ENCODE peak calls at places on chromosomes 7 and 10, in four cellular contexts. Q is mammary epithelial cell, L is cardiac muscle cell, T is left ventricle myocardium inferior. X is an unnamed sample.

GRCh38 chr7:82445226-82445625 is 1.6 kb upstream of the CACNA2D1 start:
- DNase-seq in Q (no peak), L (no peak), T (no peak), X (peak)

GRCh38 chr10:132364594-132364970 is 32.4 kb upstream of the PWWP2B start:
- DNase-seq in Q (no peak), L (no peak), T (no peak), X (no peak)

GRCh38 chr10:68153473-68154210 is 44.4 kb downstream of the MYPN start:
- DNase-seq in Q (peak), L (peak), T (no peak), X (peak)

GRCh38 chr10:1297566-1298301 is 241.5 kb downstream of the WDR37 start:
- DNase-seq in Q (no peak), L (peak), T (no peak), X (peak)

GRCh38 chr7:48109848-48110663 is 21.0 kb downstream of the UPP1 start:
- DNase-seq in Q (peak), L (peak), T (peak), X (peak)

GRCh38 chr7:46781901-46782439 is 799.9 kb downstream of the TNS3 start:
- DNase-seq in Q (no peak), L (no peak), T (no peak), X (no peak)

GRCh38 chr7:1065263-1066260 is 21.2 kb downstream of the GPR146 start:
- DNase-seq in Q (peak), L (peak), T (peak), X (peak)

GRCh38 chr7:22430457-22430856 is 69.5 kb downstream of the STEAP1B start:
- DNase-seq in Q (peak), L (no peak), T (no peak), X (no peak)

GRCh38 chr7:80629023-80629422 is 9.4 kb upstream of the CD36 start:
- DNase-seq in Q (no peak), L (no peak), T (no peak), X (no peak)

GRCh38 chr10:91219371-91220193 is 881 bp upstream of the PCGF5 start:
- DNase-seq in Q (no peak), L (no peak), T (no peak), X (no peak)

GRCh38 chr10:132849546-132850031 is 63.6 kb upstream of the NKX6-2 start:
- DNase-seq in Q (no peak), L (no peak), T (no peak), X (peak)

GRCh38 chr7:101164071-101164840 is 1.1 kb downstream of the VGF start:
- DNase-seq in Q (peak), L (peak), T (no peak), X (peak)

GRCh38 chr10:27537812-27538211 is 33.7 kb downstream of the RAB18 start:
- DNase-seq in Q (no peak), L (no peak), T (no peak), X (no peak)

GRCh38 chr7:73426016-73426415 is 7.6 kb upstream of the FZD9 start:
- DNase-seq in Q (no peak), L (no peak), T (no peak), X (no peak)

GRCh38 chr7:674454-675410 is 51.8 kb upstream of the DNAAF5 start:
- DNase-seq in Q (peak), L (no peak), T (no peak), X (no peak)

GRCh38 chr7:44959956-44960640 is 18.7 kb downstream of the MYO1G start:
- DNase-seq in Q (no peak), L (no peak), T (no peak), X (peak)

GRCh38 chr10:71014021-71014782 is 125.8 kb upstream of the PCBD1 start:
- DNase-seq in Q (no peak), L (no peak), T (peak), X (no peak)

GRCh38 chr7:78326189-78326588 is 527.6 kb downstream of the PHTF2 start:
- DNase-seq in Q (peak), L (no peak), T (no peak), X (no peak)

GRCh38 chr10:127881262-127881661 is 11.5 kb downstream of the CLRN3 start:
- DNase-seq in Q (no peak), L (no peak), T (no peak), X (no peak)

GRCh38 chr7:17680943-17681351 is 259.3 kb downstream of the SNX13 start:
- DNase-seq in Q (peak), L (peak), T (no peak), X (no peak)

GRCh38 chr10:101901340-101901739 is 57.7 kb upstream of the KCNIP2 start:
- DNase-seq in Q (no peak), L (no peak), T (no peak), X (peak)

GRCh38 chr7:70392870-70393269 is 739.1 kb upstream of the GALNT17 start:
- DNase-seq in Q (no peak), L (no peak), T (no peak), X (peak)
- H3K4me3 ChIP-seq in Q (no peak), L (no peak), T (no peak), X (no peak)

GRCh38 chr10:24118246-24118645 is 90.7 kb upstream of the KIAA1217 start:
- DNase-seq in Q (no peak), L (peak), T (no peak), X (no peak)
- H3K4me3 ChIP-seq in Q (no peak), L (no peak), T (peak), X (no peak)

GRCh38 chr10:110873951-110874350 is 2.2 kb downstream of the PDCD4 start:
- DNase-seq in Q (no peak), L (no peak), T (no peak), X (no peak)

GRCh38 chr10:110872145-110872983 is 636 bp downstream of the PDCD4 start:
- DNase-seq in Q (peak), L (peak), T (peak), X (peak)

GRCh38 chr10:110870823-110871235 is 899 bp upstream of the PDCD4 start:
- DNase-seq in Q (no peak), L (no peak), T (no peak), X (no peak)

GRCh38 chr10:110871236-110872084 is at the start of gene PDCD4:
- DNase-seq in Q (peak), L (peak), T (peak), X (peak)

GRCh38 chr10:110872984-110873569 is 1.3 kb downstream of the PDCD4 start:
- DNase-seq in Q (no peak), L (no peak), T (no peak), X (no peak)
- H3K4me3 ChIP-seq in Q (peak), L (peak), T (peak), X (peak)

DNA sequence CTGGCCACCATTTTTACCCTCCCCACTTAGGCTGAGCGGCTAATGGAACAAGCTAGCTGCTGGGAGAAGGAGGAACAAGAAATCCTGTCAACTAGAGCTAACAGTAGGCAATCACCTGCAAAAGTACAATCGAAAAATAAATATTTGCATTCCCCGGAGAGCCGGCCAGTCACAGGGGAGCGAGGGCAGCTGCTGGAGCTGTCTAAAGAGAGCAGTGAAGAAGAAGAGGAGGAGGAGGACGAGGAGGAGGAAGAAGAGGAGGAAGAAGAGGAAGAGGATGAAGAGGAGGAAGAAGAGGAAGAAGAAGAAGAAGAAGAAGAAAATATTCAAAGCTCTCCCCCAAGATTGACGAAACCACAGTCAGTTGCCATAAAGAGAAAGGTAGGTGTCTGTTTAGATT is 89.6 kb upstream of the SAMD8 start:
- DNase-seq in Q (no peak), L (no peak), T (no peak), X (no peak)
- H3K4me3 ChIP-seq in Q (no peak), L (no peak), T (no peak), X (no peak)

DNA sequence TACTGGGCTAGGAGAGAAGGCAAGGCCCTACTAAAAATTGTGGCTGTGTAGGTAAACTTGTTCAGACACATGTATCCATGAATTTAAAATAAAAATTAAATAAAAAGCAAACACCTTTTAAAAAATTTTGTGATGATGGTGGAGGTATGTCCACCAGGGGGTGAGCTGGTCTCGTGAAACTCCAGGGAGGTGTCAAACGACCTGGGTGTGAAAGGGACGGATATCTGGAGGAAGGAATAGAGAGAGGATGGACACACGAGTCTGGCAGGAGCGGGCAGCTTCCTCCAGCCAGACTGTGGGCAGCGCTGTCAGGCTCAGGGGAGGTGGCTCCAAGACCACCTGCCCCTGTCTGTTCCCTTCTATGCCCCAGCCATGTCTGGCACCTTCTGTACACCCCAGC is 34.8 kb upstream of the DMBT1 start:
- DNase-seq in Q (no peak), L (peak), T (no peak), X (peak)
- H3K4me3 ChIP-seq in Q (no peak), L (no peak), T (no peak), X (no peak)

GRCh38 chr7:19709249-19709578 is 377 bp upstream of the POLR1F start:
- DNase-seq in Q (no peak), L (no peak), T (no peak), X (no peak)
- H3K4me3 ChIP-seq in Q (no peak), L (no peak), T (peak), X (no peak)

DNA sequence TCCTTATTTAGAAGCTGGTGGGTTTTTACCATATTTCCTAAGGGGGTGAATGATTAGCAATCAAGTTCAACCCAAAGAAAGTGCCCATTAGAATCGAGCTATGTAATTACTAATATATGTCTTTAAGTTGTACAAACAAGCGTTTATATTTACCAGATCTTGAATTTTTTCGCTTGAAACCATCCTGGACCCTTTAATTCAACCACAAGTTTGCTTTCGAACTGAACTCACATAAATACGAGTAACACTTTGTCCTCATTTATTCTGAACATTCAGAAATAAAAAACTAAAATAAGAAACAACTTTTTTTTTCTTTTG is 1.5 kb downstream of the SRI start:
- DNase-seq in Q (no peak), L (no peak), T (no peak), X (no peak)
- H3K4me3 ChIP-seq in Q (peak), L (peak), T (peak), X (no peak)

DNA sequence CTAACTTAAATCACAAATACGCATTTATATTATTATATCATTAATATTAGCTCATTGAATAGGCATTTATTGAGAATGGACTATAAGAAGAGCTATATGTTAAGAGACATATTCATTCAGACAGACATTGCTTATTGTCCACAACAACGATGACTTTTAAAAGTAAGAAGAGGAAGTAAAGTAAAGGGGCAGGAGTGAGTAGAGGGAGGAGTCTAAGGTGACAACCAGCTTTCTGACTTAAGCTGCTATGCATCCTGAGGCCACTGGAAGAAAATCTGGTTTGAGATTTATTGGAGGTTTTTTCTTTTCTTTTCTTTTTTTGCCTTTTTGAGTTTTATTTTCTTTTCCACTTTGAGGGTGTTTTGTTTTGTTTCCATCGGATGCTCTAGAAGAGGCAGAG is 723.5 kb downstream of the GRM8 start:
- DNase-seq in Q (no peak), L (no peak), T (no peak), X (no peak)
- H3K4me3 ChIP-seq in Q (no peak), L (no peak), T (no peak), X (no peak)

GRCh38 chr10:5442056-5442989 is 30.0 kb downstream of the NET1 start:
- DNase-seq in Q (peak), L (peak), T (no peak), X (no peak)
- H3K4me3 ChIP-seq in Q (no peak), L (no peak), T (no peak), X (no peak)

DNA sequence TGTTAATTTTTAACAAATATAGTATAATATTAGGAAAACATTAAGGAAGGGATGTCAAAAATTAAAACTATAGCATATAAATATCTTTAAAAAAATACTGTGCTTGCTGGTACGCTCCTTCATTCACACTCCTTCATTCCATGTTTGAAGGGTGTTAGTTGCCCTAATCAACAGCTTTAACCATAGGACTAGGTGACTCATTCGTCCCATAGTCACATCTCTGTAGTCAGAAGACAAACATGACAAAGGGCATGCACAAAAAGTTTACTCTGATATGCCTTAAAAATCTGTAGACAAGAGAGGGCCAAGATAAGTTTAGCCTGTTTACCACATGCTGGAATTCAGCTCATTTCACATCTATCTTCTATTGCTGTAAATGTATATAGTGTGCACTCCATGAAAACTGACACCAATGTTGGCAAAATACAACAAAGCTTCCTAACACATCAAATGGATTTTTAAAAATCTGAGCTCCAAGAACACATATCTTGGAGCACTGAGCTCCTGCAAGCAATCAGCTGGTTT is 628 bp downstream of the FAM13C start:
- DNase-seq in Q (peak), L (no peak), T (no peak), X (no peak)
- H3K4me3 ChIP-seq in Q (peak), L (peak), T (peak), X (peak)

X was measured in H7.